ENCODE peak calls at places on chromosomes 11 and 22, in four cellular contexts. W is GM12878, J is H1, C is K562. D is an unnamed sample.
A peak's percentile ranks its signal among the peaks of the same experiment; 100 is the strongest.

GRCh38 chr22:36267896-36268485 is 15.1 kb downstream of the APOL1 start:
- DNase-seq in W (no peak), J (no peak), C (no peak), D (no peak)

GRCh38 chr11:76371170-76371569 is 9.8 kb downstream of the THAP12 start:
- DNase-seq in J (no peak), W (peak; percentile 37), C (no peak), D (no peak)

GRCh38 chr11:44775366-44776356 is 48.9 kb downstream of the TSPAN18 start:
- DNase-seq in J (peak; percentile 86), C (peak; percentile 87), W (no peak), D (peak; percentile 64)

GRCh38 chr11:36750349-36750748 is 152.3 kb upstream of the RAG2 start:
- DNase-seq in W (no peak), J (no peak), C (no peak), D (no peak)

GRCh38 chr11:24965780-24966179 is 468.9 kb downstream of the LUZP2 start:
- DNase-seq in W (no peak), C (no peak), J (no peak), D (no peak)

GRCh38 chr11:59669611-59670009 is 773 bp upstream of the PATL1 start:
- DNase-seq in C (peak; percentile 33), J (peak; percentile 63), W (no peak), D (peak; percentile 57)

GRCh38 chr22:37904572-37905533 is 1.2 kb upstream of the MICALL1 start:
- DNase-seq in C (peak; percentile 57), J (peak; percentile 67), W (no peak), D (no peak)

GRCh38 chr11:26949846-26950245 is 44.1 kb upstream of the FIBIN start:
- DNase-seq in C (no peak), W (no peak), J (no peak), D (no peak)

GRCh38 chr11:67286621-67287333 is 2.3 kb upstream of the ANKRD13D start:
- DNase-seq in W (no peak), J (no peak), C (no peak), D (peak; percentile 61)

GRCh38 chr11:72240461-72241289 is 3.3 kb downstream of the PHOX2A start:
- DNase-seq in J (peak; percentile 68), W (no peak), C (no peak), D (no peak)

GRCh38 chr22:49271831-49272230 is 555.8 kb downstream of the BRD1 start:
- DNase-seq in J (no peak), C (no peak), W (no peak), D (no peak)

GRCh38 chr22:45667486-45667885 is 4.1 kb upstream of the ATXN10 start:
- DNase-seq in C (no peak), J (no peak), W (no peak), D (no peak)

GRCh38 chr22:24760708-24761306 is 13.7 kb downstream of the PIWIL3 start:
- DNase-seq in J (no peak), W (no peak), C (no peak), D (no peak)
- TF ChIP-seq JUND in J (no peak), W (no peak), C (no peak), D (no peak)

GRCh38 chr22:43910178-43910695 is 13.4 kb upstream of the PNPLA3 start:
- DNase-seq in C (no peak), W (no peak), J (no peak), D (no peak)
- TF ChIP-seq JUND in C (no peak), W (no peak), J (no peak), D (no peak)

GRCh38 chr11:120381401-120381800 is 45.2 kb downstream of the ARHGEF12 start:
- DNase-seq in J (no peak), C (no peak), W (no peak), D (no peak)
- TF ChIP-seq JUND in J (no peak), C (no peak), W (no peak), D (no peak)

GRCh38 chr11:7576671-7577225 is 62.9 kb downstream of the PPFIBP2 start:
- DNase-seq in W (no peak), C (no peak), J (no peak), D (no peak)

GRCh38 chr11:7577883-7578242 is 64.1 kb downstream of the PPFIBP2 start:
- DNase-seq in W (no peak), J (no peak), C (no peak), D (peak; percentile 88)

GRCh38 chr11:7574491-7575129 is 60.8 kb downstream of the PPFIBP2 start:
- DNase-seq in W (no peak), J (no peak), C (no peak), D (no peak)

GRCh38 chr11:7577226-7577882 is 63.6 kb downstream of the PPFIBP2 start:
- DNase-seq in C (no peak), W (no peak), J (no peak), D (no peak)

GRCh38 chr11:7575841-7576451 is 62.1 kb downstream of the PPFIBP2 start:
- DNase-seq in W (no peak), C (no peak), J (no peak), D (no peak)
- TF ChIP-seq JUND in W (no peak), C (no peak), J (no peak), D (no peak)

DNA sequence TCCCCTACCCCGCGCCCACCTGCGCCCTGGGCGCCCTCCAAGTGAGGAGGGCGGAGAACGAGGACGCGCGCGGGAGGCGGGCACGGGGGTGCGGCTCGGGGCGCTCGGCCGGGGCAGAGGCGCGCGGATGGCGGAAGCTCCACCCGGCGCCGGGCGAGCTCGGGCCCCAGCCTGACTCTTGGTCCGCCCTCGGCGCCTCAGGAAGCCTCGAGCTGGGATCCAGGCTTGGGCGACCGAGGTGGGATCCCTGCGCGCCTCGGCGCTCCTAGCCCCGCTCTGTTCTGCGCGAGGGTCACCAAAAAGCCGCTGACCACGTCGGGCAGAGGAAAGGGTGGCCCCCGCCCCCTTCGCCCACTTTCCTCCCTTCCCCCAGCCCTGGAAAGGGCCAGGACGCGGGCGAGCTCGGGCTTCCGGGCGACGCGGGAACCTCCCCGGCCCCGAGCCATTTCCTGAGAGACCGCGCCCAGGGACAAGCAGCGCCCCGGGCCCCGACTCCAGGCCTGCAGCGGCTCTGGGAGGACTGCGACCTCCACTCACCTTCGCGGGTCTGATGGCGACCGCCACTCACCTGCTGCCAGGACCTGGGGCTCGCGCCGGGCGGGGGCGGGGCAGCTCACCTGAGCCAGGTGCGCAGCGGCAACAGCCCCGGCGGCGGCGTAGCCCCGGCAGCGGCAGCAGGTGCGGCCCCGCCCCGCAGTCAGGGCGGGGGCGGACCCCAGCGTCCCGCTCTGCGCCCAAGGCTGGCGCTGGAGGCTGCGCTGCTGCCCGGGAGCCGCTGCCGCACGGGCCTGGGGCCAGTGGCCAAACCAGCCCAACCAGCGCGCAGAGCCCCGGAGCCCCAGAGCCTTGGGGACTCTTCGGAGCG is 2.2 kb upstream of the SIGIRR start:
- DNase-seq in C (no peak), J (peak; percentile 90), W (no peak), D (peak; percentile 65)
- TF ChIP-seq JUND in C (no peak), J (no peak), W (no peak), D (no peak)

D was measured in T47D.